ENCODE peak calls at places on chromosomes 2 and 18, in ten cellular contexts. One of them, this sample, is unnamed. For H3K9me3, the result is how much of the 10 kb centered on the place peaks cover.

GRCh38 chr2:73776869-73777519 is 2.9 kb downstream of the DUSP11 start:
- DNase-seq in small intestine: no peak
- DNase-seq in A549: no peak
- DNase-seq in heart left ventricle: no peak
- DNase-seq in left lung: no peak
- DNase-seq in pancreas: no peak
- DNase-seq in IMR-90: peak
- DNase-seq in neural progenitor cell: no peak
- DNase-seq in upper lobe of left lung: no peak
- DNase-seq in uterus: no peak
- DNase-seq in this sample: no peak

GRCh38 chr18:11047817-11048216 is 101.6 kb downstream of the PIEZO2 start:
- DNase-seq in small intestine: no peak
- DNase-seq in left lung: no peak
- DNase-seq in uterus: no peak
- DNase-seq in pancreas: no peak
- DNase-seq in IMR-90: no peak
- DNase-seq in upper lobe of left lung: no peak
- DNase-seq in heart left ventricle: no peak
- DNase-seq in A549: no peak
- DNase-seq in neural progenitor cell: no peak
- DNase-seq in this sample: no peak

GRCh38 chr2:183533021-183533420 is 408.8 kb downstream of the NUP35 start:
- DNase-seq in upper lobe of left lung: no peak
- DNase-seq in uterus: no peak
- DNase-seq in left lung: no peak
- DNase-seq in A549: no peak
- DNase-seq in heart left ventricle: no peak
- DNase-seq in small intestine: no peak
- DNase-seq in IMR-90: no peak
- DNase-seq in pancreas: no peak
- DNase-seq in neural progenitor cell: no peak
- DNase-seq in this sample: no peak

GRCh38 chr18:3966246-3966984 is 488.7 kb downstream of the DLGAP1 start:
- DNase-seq in left lung: no peak
- DNase-seq in pancreas: no peak
- DNase-seq in neural progenitor cell: no peak
- DNase-seq in heart left ventricle: no peak
- DNase-seq in A549: peak
- DNase-seq in IMR-90: peak
- DNase-seq in small intestine: no peak
- DNase-seq in upper lobe of left lung: no peak
- DNase-seq in uterus: no peak
- DNase-seq in this sample: no peak

GRCh38 chr18:42517896-42518295 is 562.9 kb downstream of the PIK3C3 start:
- DNase-seq in A549: no peak
- DNase-seq in left lung: no peak
- DNase-seq in neural progenitor cell: no peak
- DNase-seq in heart left ventricle: no peak
- DNase-seq in IMR-90: no peak
- DNase-seq in pancreas: no peak
- DNase-seq in small intestine: no peak
- DNase-seq in uterus: no peak
- DNase-seq in upper lobe of left lung: no peak
- DNase-seq in this sample: no peak

GRCh38 chr2:42372474-42372787 is 11.4 kb upstream of the COX7A2L start:
- DNase-seq in upper lobe of left lung: no peak
- DNase-seq in small intestine: no peak
- DNase-seq in uterus: no peak
- DNase-seq in left lung: no peak
- DNase-seq in A549: no peak
- DNase-seq in heart left ventricle: no peak
- DNase-seq in pancreas: no peak
- DNase-seq in neural progenitor cell: no peak
- DNase-seq in IMR-90: no peak
- DNase-seq in this sample: no peak

GRCh38 chr2:174336403-174337336 is 1.9 kb downstream of the SP9 start:
- DNase-seq in pancreas: peak
- DNase-seq in uterus: no peak
- DNase-seq in left lung: peak
- DNase-seq in heart left ventricle: no peak
- DNase-seq in neural progenitor cell: peak
- DNase-seq in upper lobe of left lung: no peak
- DNase-seq in A549: peak
- DNase-seq in IMR-90: no peak
- DNase-seq in small intestine: peak
- DNase-seq in this sample: peak

GRCh38 chr2:134440336-134440909 is 186.6 kb downstream of the MGAT5 start:
- DNase-seq in heart left ventricle: no peak
- DNase-seq in upper lobe of left lung: no peak
- DNase-seq in IMR-90: no peak
- DNase-seq in left lung: no peak
- DNase-seq in neural progenitor cell: no peak
- DNase-seq in pancreas: peak
- DNase-seq in A549: no peak
- DNase-seq in uterus: no peak
- DNase-seq in small intestine: no peak
- DNase-seq in this sample: no peak

GRCh38 chr2:7007846-7008741 is 90.9 kb downstream of the RNF144A start:
- DNase-seq in pancreas: peak
- DNase-seq in left lung: peak
- DNase-seq in uterus: peak
- DNase-seq in A549: no peak
- DNase-seq in heart left ventricle: peak
- DNase-seq in IMR-90: no peak
- DNase-seq in small intestine: peak
- DNase-seq in neural progenitor cell: no peak
- DNase-seq in upper lobe of left lung: peak
- DNase-seq in this sample: peak

GRCh38 chr2:185608799-185609198 is 129.8 kb upstream of the FSIP2 start:
- DNase-seq in pancreas: no peak
- DNase-seq in IMR-90: no peak
- DNase-seq in heart left ventricle: no peak
- DNase-seq in uterus: no peak
- DNase-seq in upper lobe of left lung: no peak
- DNase-seq in left lung: no peak
- DNase-seq in neural progenitor cell: no peak
- DNase-seq in A549: peak
- DNase-seq in small intestine: peak
- DNase-seq in this sample: no peak

GRCh38 chr2:8546319-8547283 is 135.3 kb upstream of the ID2 start:
- DNase-seq in uterus: peak
- DNase-seq in left lung: peak
- DNase-seq in pancreas: no peak
- DNase-seq in small intestine: no peak
- DNase-seq in heart left ventricle: no peak
- DNase-seq in neural progenitor cell: no peak
- DNase-seq in A549: no peak
- DNase-seq in upper lobe of left lung: no peak
- DNase-seq in IMR-90: no peak
- DNase-seq in this sample: no peak

GRCh38 chr2:214808481-214808931 is 977 bp downstream of the BARD1 start:
- DNase-seq in IMR-90: no peak
- DNase-seq in upper lobe of left lung: no peak
- DNase-seq in neural progenitor cell: no peak
- DNase-seq in pancreas: no peak
- DNase-seq in A549: no peak
- DNase-seq in small intestine: peak
- DNase-seq in left lung: no peak
- DNase-seq in uterus: no peak
- DNase-seq in heart left ventricle: no peak
- DNase-seq in this sample: no peak

GRCh38 chr2:8566788-8567468 is 114.9 kb upstream of the ID2 start:
- DNase-seq in neural progenitor cell: no peak
- DNase-seq in uterus: no peak
- DNase-seq in heart left ventricle: no peak
- DNase-seq in upper lobe of left lung: no peak
- DNase-seq in pancreas: no peak
- DNase-seq in IMR-90: no peak
- DNase-seq in A549: no peak
- DNase-seq in small intestine: no peak
- DNase-seq in left lung: no peak
- DNase-seq in this sample: no peak

GRCh38 chr2:138415891-138416494 is 85.6 kb upstream of the SPOPL start:
- DNase-seq in IMR-90: peak
- DNase-seq in upper lobe of left lung: no peak
- DNase-seq in left lung: no peak
- DNase-seq in uterus: no peak
- DNase-seq in neural progenitor cell: no peak
- DNase-seq in pancreas: no peak
- DNase-seq in small intestine: no peak
- DNase-seq in A549: no peak
- DNase-seq in heart left ventricle: no peak
- DNase-seq in this sample: no peak

GRCh38 chr2:201654611-201655384 is 11.5 kb upstream of the TMEM237 start:
- DNase-seq in small intestine: no peak
- DNase-seq in heart left ventricle: no peak
- DNase-seq in left lung: no peak
- DNase-seq in uterus: no peak
- DNase-seq in upper lobe of left lung: no peak
- DNase-seq in IMR-90: peak
- DNase-seq in neural progenitor cell: no peak
- DNase-seq in A549: no peak
- DNase-seq in pancreas: no peak
- DNase-seq in this sample: no peak

DNA sequence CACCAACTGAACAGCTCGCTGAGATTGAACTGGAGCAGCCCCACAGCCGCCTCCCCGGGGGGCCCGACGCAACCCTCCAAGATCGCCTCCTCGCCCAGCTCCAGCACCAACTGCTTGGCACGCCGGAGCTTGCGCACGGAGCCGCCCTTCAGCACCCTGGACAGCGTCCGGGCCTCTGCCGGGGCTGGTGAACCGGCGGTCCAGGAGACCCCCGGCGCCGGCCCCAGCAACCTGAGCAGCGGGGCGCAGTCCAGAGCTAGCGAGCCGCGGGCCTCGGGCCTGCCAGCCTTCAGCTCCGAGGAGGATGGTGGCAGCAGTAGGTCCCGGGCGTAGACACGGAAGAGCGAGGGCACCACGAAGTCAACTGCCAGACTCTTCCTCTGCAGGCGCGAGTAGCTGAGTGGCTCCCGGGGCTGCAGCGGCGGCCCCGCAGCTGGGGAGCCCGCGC is 1.2 kb downstream of the ALK start:
- DNase-seq in left lung: peak
- DNase-seq in small intestine: no peak
- DNase-seq in IMR-90: no peak
- DNase-seq in heart left ventricle: peak
- DNase-seq in A549: peak
- DNase-seq in pancreas: peak
- DNase-seq in neural progenitor cell: peak
- DNase-seq in uterus: no peak
- DNase-seq in upper lobe of left lung: peak
- DNase-seq in this sample: peak
- H3K4me3 ChIP-seq in left lung: no peak
- H3K4me3 ChIP-seq in small intestine: no peak
- H3K4me3 ChIP-seq in IMR-90: no peak
- H3K4me3 ChIP-seq in heart left ventricle: peak
- H3K4me3 ChIP-seq in A549: peak
- H3K4me3 ChIP-seq in pancreas: peak
- H3K4me3 ChIP-seq in neural progenitor cell: peak
- H3K4me3 ChIP-seq in uterus: no peak
- H3K4me3 ChIP-seq in upper lobe of left lung: peak
- H3K4me3 ChIP-seq in this sample: no peak

GRCh38 chr2:26141145-26141769 is 31.6 kb upstream of the GAREM2 start:
- DNase-seq in pancreas: no peak
- DNase-seq in neural progenitor cell: no peak
- DNase-seq in small intestine: no peak
- DNase-seq in upper lobe of left lung: no peak
- DNase-seq in left lung: no peak
- DNase-seq in IMR-90: no peak
- DNase-seq in heart left ventricle: no peak
- DNase-seq in uterus: no peak
- DNase-seq in A549: no peak
- DNase-seq in this sample: no peak
- H3K9me3 ChIP-seq in pancreas: under half
- H3K9me3 ChIP-seq in neural progenitor cell: under half
- H3K9me3 ChIP-seq in small intestine: under half
- H3K9me3 ChIP-seq in upper lobe of left lung: under half
- H3K9me3 ChIP-seq in left lung: under half
- H3K9me3 ChIP-seq in IMR-90: under half
- H3K9me3 ChIP-seq in heart left ventricle: under half
- H3K9me3 ChIP-seq in uterus: under half
- H3K9me3 ChIP-seq in A549: under half
- H3K9me3 ChIP-seq in this sample: under half

DNA sequence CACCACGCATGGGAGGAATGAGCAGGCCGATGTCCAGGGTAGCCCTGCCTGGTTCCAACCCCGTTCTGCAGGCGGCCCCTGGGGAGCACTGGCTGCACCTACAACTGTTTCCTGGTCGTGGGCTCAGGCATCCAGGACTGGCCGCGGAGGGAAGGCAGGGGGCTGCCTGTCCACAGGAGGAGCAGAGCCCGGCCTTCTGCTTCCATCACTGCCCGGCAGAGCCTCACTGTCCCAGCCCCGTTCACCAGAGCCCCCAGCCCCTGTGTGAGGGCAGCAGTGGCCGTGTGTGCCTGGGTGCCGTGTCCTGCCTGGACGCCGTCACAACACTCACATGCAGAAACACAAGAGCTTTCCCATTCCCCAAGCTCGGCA is 56.2 kb downstream of the KCNG2 start:
- DNase-seq in neural progenitor cell: no peak
- DNase-seq in upper lobe of left lung: no peak
- DNase-seq in IMR-90: no peak
- DNase-seq in small intestine: no peak
- DNase-seq in pancreas: no peak
- DNase-seq in heart left ventricle: no peak
- DNase-seq in uterus: no peak
- DNase-seq in A549: no peak
- DNase-seq in left lung: no peak
- DNase-seq in this sample: no peak
- H3K4me3 ChIP-seq in neural progenitor cell: no peak
- H3K4me3 ChIP-seq in upper lobe of left lung: no peak
- H3K4me3 ChIP-seq in IMR-90: no peak
- H3K4me3 ChIP-seq in small intestine: no peak
- H3K4me3 ChIP-seq in pancreas: no peak
- H3K4me3 ChIP-seq in heart left ventricle: no peak
- H3K4me3 ChIP-seq in uterus: no peak
- H3K4me3 ChIP-seq in A549: no peak
- H3K4me3 ChIP-seq in left lung: no peak
- H3K4me3 ChIP-seq in this sample: no peak

GRCh38 chr2:204794624-204795023 is 249.3 kb downstream of the PARD3B start:
- DNase-seq in neural progenitor cell: no peak
- DNase-seq in upper lobe of left lung: no peak
- DNase-seq in small intestine: no peak
- DNase-seq in pancreas: no peak
- DNase-seq in heart left ventricle: no peak
- DNase-seq in left lung: no peak
- DNase-seq in A549: no peak
- DNase-seq in IMR-90: peak
- DNase-seq in uterus: no peak
- DNase-seq in this sample: no peak
- H3K9me3 ChIP-seq in neural progenitor cell: under half
- H3K9me3 ChIP-seq in upper lobe of left lung: under half
- H3K9me3 ChIP-seq in small intestine: under half
- H3K9me3 ChIP-seq in pancreas: under half
- H3K9me3 ChIP-seq in heart left ventricle: under half
- H3K9me3 ChIP-seq in left lung: under half
- H3K9me3 ChIP-seq in A549: under half
- H3K9me3 ChIP-seq in IMR-90: under half
- H3K9me3 ChIP-seq in uterus: under half
- H3K9me3 ChIP-seq in this sample: under half